ENCODE peak calls at places on chromosome 11, in nine cellular contexts. S is HCT116, I is spleen, J is stomach, T is Panc1, G is transverse colon, D is sigmoid colon, U is GM12892, P is breast epithelium. Z is an unnamed sample.

GRCh38 chr11:61841636-61842332 is 13.7 kb downstream of the FADS2 start:
- DNase-seq in S (no peak), I (peak; percentile 45), J (no peak), T (no peak), G (no peak), D (no peak), U (no peak), P (no peak), Z (no peak)

GRCh38 chr11:56151376-56151775 is 8.7 kb downstream of the OR8K5 start:
- DNase-seq in S (no peak), I (no peak), J (no peak), T (no peak), G (no peak), D (no peak), U (no peak), P (no peak), Z (no peak)

GRCh38 chr11:78688460-78688859 is 113.8 kb upstream of the NARS2 start:
- DNase-seq in S (no peak), I (no peak), J (no peak), T (no peak), G (no peak), D (no peak), U (no peak), P (no peak), Z (no peak)

GRCh38 chr11:99020324-99021225 is at the start of gene CNTN5:
- DNase-seq in S (no peak), I (no peak), J (no peak), T (no peak), G (peak; percentile 13), D (no peak), U (no peak), P (no peak), Z (no peak)

GRCh38 chr11:55481416-55481815 is 72.9 kb upstream of the OR4C15 start:
- DNase-seq in S (no peak), I (no peak), J (no peak), T (no peak), G (no peak), D (no peak), U (no peak), P (no peak), Z (no peak)

GRCh38 chr11:116990061-116990473 is 108.2 kb downstream of the SIK3 start:
- DNase-seq in S (no peak), I (no peak), J (no peak), T (no peak), G (no peak), D (no peak), U (no peak), P (no peak), Z (no peak)

GRCh38 chr11:114354076-114354475 is 46.2 kb downstream of the C11orf71 start:
- DNase-seq in S (no peak), I (no peak), J (no peak), T (no peak), G (no peak), D (no peak), U (no peak), P (no peak), Z (no peak)

GRCh38 chr11:96061730-96062524 is 138.0 kb upstream of the MTMR2 start:
- DNase-seq in S (no peak), I (no peak), J (no peak), T (no peak), G (no peak), D (no peak), U (no peak), P (no peak), Z (no peak)

GRCh38 chr11:36376315-36376887 is 80.3 kb downstream of the PRR5L start:
- DNase-seq in S (no peak), I (peak; percentile 87), J (peak; percentile 32), T (no peak), G (peak; percentile 63), D (peak; percentile 64), U (no peak), P (no peak), Z (no peak)

GRCh38 chr11:11039249-11039965 is 181.6 kb upstream of the ZBED5 start:
- DNase-seq in S (no peak), I (no peak), J (no peak), T (no peak), G (no peak), D (no peak), U (no peak), P (no peak), Z (no peak)

GRCh38 chr11:18669629-18670162 is 28.9 kb upstream of the TMEM86A start:
- DNase-seq in S (peak; percentile 12), I (no peak), J (no peak), T (no peak), G (no peak), D (no peak), U (no peak), P (no peak), Z (no peak)

GRCh38 chr11:64251986-64252837 is 882 bp downstream of the PLCB3 start:
- DNase-seq in S (no peak), I (no peak), J (peak; percentile 78), T (no peak), G (peak; percentile 89), D (peak; percentile 77), U (peak; percentile 69), P (no peak), Z (no peak)

GRCh38 chr11:64249563-64250405 is 1.5 kb upstream of the PLCB3 start:
- DNase-seq in S (no peak), I (no peak), J (no peak), T (no peak), G (no peak), D (no peak), U (no peak), P (no peak), Z (no peak)

GRCh38 chr11:64251722-64251985 is 324 bp downstream of the PLCB3 start:
- DNase-seq in S (no peak), I (no peak), J (no peak), T (no peak), G (no peak), D (no peak), U (no peak), P (no peak), Z (no peak)

GRCh38 chr11:64250406-64250874 is 890 bp upstream of the PLCB3 start:
- DNase-seq in S (no peak), I (no peak), J (no peak), T (no peak), G (no peak), D (no peak), U (no peak), P (no peak), Z (no peak)

DNA sequence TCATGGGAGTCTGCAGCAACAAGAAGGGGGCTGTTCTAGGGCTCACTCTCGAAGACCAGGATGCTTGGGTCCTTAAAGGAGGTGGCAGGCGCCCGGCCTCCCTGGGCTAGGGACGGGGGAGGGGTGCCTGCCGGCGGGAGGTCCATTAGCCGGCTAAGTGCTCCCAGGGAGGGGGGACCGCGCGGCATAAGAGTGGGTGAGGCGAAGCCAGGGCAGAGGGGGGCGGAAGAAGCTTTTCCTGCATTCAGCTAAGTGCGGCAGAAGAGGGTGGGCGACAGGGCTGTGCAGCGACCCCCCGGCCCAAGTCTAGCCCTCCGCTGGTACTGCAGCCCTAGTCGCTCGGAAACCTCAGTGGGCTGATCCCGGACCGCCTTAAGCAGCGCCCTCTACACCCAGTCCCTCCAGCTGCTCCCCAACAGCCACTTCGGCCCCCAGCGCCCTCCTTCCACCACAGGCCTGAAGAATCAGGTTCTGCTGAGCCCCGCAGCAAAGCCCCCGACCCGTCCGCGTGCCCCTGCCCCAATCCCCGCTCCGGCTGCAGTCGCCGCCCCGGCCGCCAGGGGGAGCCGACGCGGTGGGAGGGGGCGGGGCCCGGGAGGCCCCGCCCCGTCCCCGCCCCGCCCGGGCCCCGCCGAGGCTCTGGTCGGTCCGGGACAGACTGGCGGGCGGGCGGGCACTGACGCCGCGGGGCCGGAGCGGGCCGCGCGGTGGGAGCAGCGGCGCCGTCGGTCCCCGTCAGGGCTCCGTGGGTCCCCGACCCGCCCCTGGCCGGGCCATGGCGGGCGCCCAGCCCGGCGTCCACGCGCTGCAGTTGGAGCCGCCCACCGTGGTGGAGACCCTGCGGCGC is at the start of gene PLCB3:
- DNase-seq in S (no peak), I (peak; percentile 92), J (peak; percentile 71), T (no peak), G (peak; percentile 71), D (peak; percentile 79), U (peak; percentile 93), P (no peak), Z (no peak)
- TF ChIP-seq POLR2AphosphoS5 in S (peak; percentile 87), I (peak; percentile 13), J (no peak), T (no peak), G (peak; percentile 24), D (peak; percentile 39), U (no peak), P (no peak), Z (no peak)

GRCh38 chr11:29171350-29171950 is 845.4 kb downstream of the KCNA4 start:
- DNase-seq in S (no peak), I (no peak), J (no peak), T (no peak), G (no peak), D (no peak), U (no peak), P (no peak), Z (no peak)

GRCh38 chr11:29173660-29174062 is 843.2 kb downstream of the KCNA4 start:
- DNase-seq in S (peak; percentile 12), I (no peak), J (no peak), T (peak; percentile 22), G (no peak), D (no peak), U (no peak), P (no peak), Z (no peak)
- TF ChIP-seq POLR2AphosphoS5 in S (no peak), I (no peak), J (no peak), T (no peak), G (no peak), D (no peak), U (no peak), P (no peak), Z (no peak)

GRCh38 chr11:85663781-85664560 is 958 bp downstream of the CREBZF start:
- DNase-seq in S (peak; percentile 48), I (peak; percentile 97), J (peak; percentile 88), T (no peak), G (peak; percentile 87), D (peak; percentile 87), U (peak; percentile 53), P (peak; percentile 82), Z (peak; percentile 82)
- TF ChIP-seq POLR2AphosphoS5 in S (peak; percentile 35), I (peak; percentile 61), J (peak; percentile 45), T (peak; percentile 19), G (no peak), D (peak; percentile 34), U (peak; percentile 36), P (no peak), Z (peak; percentile 18)

GRCh38 chr11:76736266-76736665 is 46.9 kb upstream of the TSKU start:
- DNase-seq in S (no peak), I (no peak), J (no peak), T (no peak), G (no peak), D (no peak), U (no peak), P (no peak), Z (no peak)

GRCh38 chr11:76735841-76736240 is 47.3 kb upstream of the TSKU start:
- DNase-seq in S (no peak), I (no peak), J (no peak), T (no peak), G (no peak), D (no peak), U (no peak), P (no peak), Z (no peak)

GRCh38 chr11:76734456-76735217 is 48.5 kb upstream of the TSKU start:
- DNase-seq in S (no peak), I (no peak), J (no peak), T (no peak), G (no peak), D (no peak), U (no peak), P (no peak), Z (no peak)

GRCh38 chr11:76736773-76737495 is 46.2 kb upstream of the TSKU start:
- DNase-seq in S (no peak), I (no peak), J (no peak), T (no peak), G (no peak), D (no peak), U (no peak), P (no peak), Z (no peak)

GRCh38 chr11:76735218-76735480 is 48.0 kb upstream of the TSKU start:
- DNase-seq in S (no peak), I (no peak), J (no peak), T (no peak), G (no peak), D (no peak), U (no peak), P (no peak), Z (no peak)
- TF ChIP-seq POLR2AphosphoS5 in S (no peak), I (no peak), J (no peak), T (no peak), G (no peak), D (no peak), U (no peak), P (no peak), Z (no peak)